ENCODE peak calls at places on chromosomes 4 and X, in six cellular contexts. One of them, this sample, is unnamed.

GRCh38 chr4:183175631-183176232 is 76.7 kb downstream of the WWC2 start:
- DNase-seq in thoracic aorta: no peak
- DNase-seq in anterior cingulate cortex: no peak
- DNase-seq in heart right ventricle: no peak
- DNase-seq in NCI-H2171 treated with DMSO at 0.1 percent for 48 hours: no peak
- DNase-seq in tibial nerve: no peak
- DNase-seq in this sample: no peak

GRCh38 chr4:3311095-3311372 is 18.2 kb downstream of the RGS12 start:
- DNase-seq in thoracic aorta: no peak
- DNase-seq in anterior cingulate cortex: no peak
- DNase-seq in heart right ventricle: no peak
- DNase-seq in NCI-H2171 treated with DMSO at 0.1 percent for 48 hours: no peak
- DNase-seq in tibial nerve: no peak
- DNase-seq in this sample: no peak

GRCh38 chr4:177356191-177356590 is 46.5 kb downstream of the NEIL3 start:
- DNase-seq in thoracic aorta: no peak
- DNase-seq in anterior cingulate cortex: no peak
- DNase-seq in heart right ventricle: no peak
- DNase-seq in NCI-H2171 treated with DMSO at 0.1 percent for 48 hours: no peak
- DNase-seq in tibial nerve: no peak
- DNase-seq in this sample: no peak

GRCh38 chrX:110678591-110678990 is 117.0 kb downstream of the CHRDL1 start:
- DNase-seq in thoracic aorta: no peak
- DNase-seq in anterior cingulate cortex: no peak
- DNase-seq in heart right ventricle: no peak
- DNase-seq in NCI-H2171 treated with DMSO at 0.1 percent for 48 hours: no peak
- DNase-seq in tibial nerve: no peak
- DNase-seq in this sample: no peak

GRCh38 chr4:145315828-145316227 is 135.4 kb upstream of the OTUD4 start:
- DNase-seq in thoracic aorta: no peak
- DNase-seq in anterior cingulate cortex: no peak
- DNase-seq in heart right ventricle: no peak
- DNase-seq in NCI-H2171 treated with DMSO at 0.1 percent for 48 hours: no peak
- DNase-seq in tibial nerve: no peak
- DNase-seq in this sample: no peak

GRCh38 chr4:38957239-38957815 is 74.9 kb downstream of the TMEM156 start:
- DNase-seq in thoracic aorta: no peak
- DNase-seq in anterior cingulate cortex: no peak
- DNase-seq in heart right ventricle: no peak
- DNase-seq in NCI-H2171 treated with DMSO at 0.1 percent for 48 hours: no peak
- DNase-seq in tibial nerve: no peak
- DNase-seq in this sample: no peak

GRCh38 chr4:70197842-70198241 is 2.3 kb downstream of the ODAM start:
- DNase-seq in thoracic aorta: no peak
- DNase-seq in anterior cingulate cortex: no peak
- DNase-seq in heart right ventricle: no peak
- DNase-seq in NCI-H2171 treated with DMSO at 0.1 percent for 48 hours: no peak
- DNase-seq in tibial nerve: no peak
- DNase-seq in this sample: no peak

GRCh38 chr4:186108391-186108790 is 3.9 kb downstream of the FAM149A start:
- DNase-seq in thoracic aorta: no peak
- DNase-seq in anterior cingulate cortex: no peak
- DNase-seq in heart right ventricle: no peak
- DNase-seq in NCI-H2171 treated with DMSO at 0.1 percent for 48 hours: no peak
- DNase-seq in tibial nerve: no peak
- DNase-seq in this sample: no peak

GRCh38 chr4:17595471-17596005 is 18.5 kb downstream of the LAP3 start:
- DNase-seq in thoracic aorta: no peak
- DNase-seq in anterior cingulate cortex: no peak
- DNase-seq in heart right ventricle: no peak
- DNase-seq in NCI-H2171 treated with DMSO at 0.1 percent for 48 hours: no peak
- DNase-seq in tibial nerve: no peak
- DNase-seq in this sample: peak; percentile 23

GRCh38 chr4:145231906-145232700 is 51.7 kb upstream of the OTUD4 start:
- DNase-seq in thoracic aorta: no peak
- DNase-seq in anterior cingulate cortex: no peak
- DNase-seq in heart right ventricle: no peak
- DNase-seq in NCI-H2171 treated with DMSO at 0.1 percent for 48 hours: no peak
- DNase-seq in tibial nerve: no peak
- DNase-seq in this sample: no peak

GRCh38 chrX:3697701-3698279 is 15.7 kb downstream of the PRKX start:
- DNase-seq in thoracic aorta: peak; percentile 15
- DNase-seq in anterior cingulate cortex: peak; percentile 65
- DNase-seq in heart right ventricle: peak; percentile 22
- DNase-seq in NCI-H2171 treated with DMSO at 0.1 percent for 48 hours: peak; percentile 76
- DNase-seq in tibial nerve: peak; percentile 40
- DNase-seq in this sample: peak; percentile 67